ENCODE peak calls at places on chromosomes 4 and X, in six cellular contexts. P, J, Z, B, U and C are unnamed samples.

GRCh38 chr4:18075823-18076433 is 54.4 kb upstream of the LCORL start:
- DNase-seq in P (no peak), J (peak), Z (no peak), B (peak), U (no peak), C (no peak)

GRCh38 chr4:138939960-138940359 is 75.6 kb upstream of the NOCT start:
- DNase-seq in P (no peak), J (no peak), Z (no peak), B (no peak), U (no peak), C (no peak)

GRCh38 chrX:41394293-41394692 is 52.9 kb upstream of the NYX start:
- DNase-seq in P (no peak), J (no peak), Z (no peak), B (no peak), U (no peak), C (no peak)

GRCh38 chr4:102819588-102820365 is 7.6 kb downstream of the UBE2D3 start:
- DNase-seq in P (no peak), J (no peak), Z (no peak), B (peak), U (no peak), C (no peak)

GRCh38 chrX:72255445-72255844 is 16.6 kb upstream of the ERCC6L start:
- DNase-seq in P (no peak), J (peak), Z (no peak), B (no peak), U (no peak), C (no peak)

GRCh38 chr4:74473155-74473811 is 28.3 kb downstream of the AREG start:
- DNase-seq in P (no peak), J (peak), Z (no peak), B (peak), U (no peak), C (peak)

GRCh38 chr4:72375050-72375736 is 193.8 kb downstream of the ADAMTS3 start:
- DNase-seq in P (no peak), J (peak), Z (no peak), B (no peak), U (no peak), C (peak)

GRCh38 chr4:120694973-120695372 is 227.6 kb downstream of the PRDM5 start:
- DNase-seq in P (no peak), J (peak), Z (no peak), B (peak), U (no peak), C (peak)

GRCh38 chr4:4985844-4986243 is 33.4 kb downstream of the CYTL1 start:
- DNase-seq in P (no peak), J (peak), Z (no peak), B (no peak), U (no peak), C (no peak)

GRCh38 chr4:34157546-34157945 is 2086.8 kb downstream of the ARAP2 start:
- DNase-seq in P (no peak), J (no peak), Z (no peak), B (peak), U (no peak), C (no peak)

GRCh38 chrX:48958635-48959094 is 1.3 kb upstream of the OTUD5 start:
- DNase-seq in P (no peak), J (peak), Z (no peak), B (peak), U (no peak), C (peak)

GRCh38 chrX:12791253-12792228 is at the start of gene PRPS2:
- DNase-seq in P (peak), J (peak), Z (peak), B (peak), U (peak), C (peak)

GRCh38 chr4:113471141-113471860 is 290.2 kb downstream of the CAMK2D start:
- DNase-seq in P (no peak), J (no peak), Z (no peak), B (no peak), U (no peak), C (no peak)

GRCh38 chr4:24595662-24596061 is 11.3 kb upstream of the DHX15 start:
- DNase-seq in P (no peak), J (peak), Z (no peak), B (no peak), U (no peak), C (no peak)

GRCh38 chr4:43680416-43680815 is 768.2 kb downstream of the KCTD8 start:
- DNase-seq in P (no peak), J (no peak), Z (no peak), B (no peak), U (no peak), C (no peak)

GRCh38 chr4:77579406-77580076 is 26.1 kb upstream of the CXCL13 start:
- DNase-seq in P (no peak), J (peak), Z (peak), B (peak), U (no peak), C (peak)

GRCh38 chrX:77960567-77960966 is 8.9 kb downstream of the PGAM4 start:
- DNase-seq in P (no peak), J (no peak), Z (no peak), B (no peak), U (no peak), C (no peak)

GRCh38 chrX:40102393-40103381 is 4.9 kb upstream of the BCOR start:
- DNase-seq in P (no peak), J (no peak), Z (no peak), B (no peak), U (no peak), C (no peak)

GRCh38 chr4:1029957-1030520 is 18.6 kb downstream of the FGFRL1 start:
- DNase-seq in P (no peak), J (no peak), Z (no peak), B (no peak), U (no peak), C (no peak)

GRCh38 chr4:149077142-149077541 is 634.9 kb upstream of the NR3C2 start:
- DNase-seq in P (no peak), J (no peak), Z (no peak), B (no peak), U (no peak), C (no peak)

GRCh38 chrX:43002526-43003203 is 224.7 kb upstream of the PPP1R2C start:
- DNase-seq in P (no peak), J (peak), Z (no peak), B (no peak), U (no peak), C (no peak)